ENCODE peak calls at places on chromosome X, in five cellular contexts. One of them, this sample, is unnamed.

GRCh38 chrX:71621644-71622346 is 3.5 kb upstream of the CXCR3 start:
- DNase-seq in GM12865: no peak
- DNase-seq in NB4: no peak
- DNase-seq in epithelial cell of esophagus: no peak
- DNase-seq in heart left ventricle: no peak
- DNase-seq in this sample: no peak

GRCh38 chrX:2595258-2595657 is 94.5 kb upstream of the DHRSX start:
- DNase-seq in heart left ventricle: no peak
- DNase-seq in NB4: no peak
- DNase-seq in epithelial cell of esophagus: peak
- DNase-seq in GM12865: no peak
- DNase-seq in this sample: no peak

GRCh38 chrX:45070116-45071007 is 130.3 kb downstream of the DIPK2B start:
- DNase-seq in epithelial cell of esophagus: peak
- DNase-seq in heart left ventricle: no peak
- DNase-seq in NB4: peak
- DNase-seq in GM12865: peak
- DNase-seq in this sample: no peak

GRCh38 chrX:45769919-45770582 is 569.4 kb upstream of the DIPK2B start:
- DNase-seq in GM12865: peak
- DNase-seq in epithelial cell of esophagus: peak
- DNase-seq in heart left ventricle: peak
- DNase-seq in NB4: peak
- DNase-seq in this sample: no peak

GRCh38 chrX:112147206-112147605 is 64.6 kb upstream of the TRPC5 start:
- DNase-seq in NB4: peak
- DNase-seq in GM12865: peak
- DNase-seq in heart left ventricle: no peak
- DNase-seq in epithelial cell of esophagus: peak
- DNase-seq in this sample: peak

GRCh38 chrX:35711281-35711680 is 86.9 kb upstream of the MAGEB16 start:
- DNase-seq in NB4: no peak
- DNase-seq in GM12865: no peak
- DNase-seq in heart left ventricle: no peak
- DNase-seq in epithelial cell of esophagus: no peak
- DNase-seq in this sample: no peak

GRCh38 chrX:45267007-45267406 is 66.3 kb upstream of the DIPK2B start:
- DNase-seq in heart left ventricle: no peak
- DNase-seq in NB4: no peak
- DNase-seq in epithelial cell of esophagus: no peak
- DNase-seq in GM12865: no peak
- DNase-seq in this sample: no peak

GRCh38 chrX:44245730-44246129 is 97.7 kb downstream of the EFHC2 start:
- DNase-seq in NB4: no peak
- DNase-seq in heart left ventricle: no peak
- DNase-seq in epithelial cell of esophagus: no peak
- DNase-seq in GM12865: no peak
- DNase-seq in this sample: no peak

GRCh38 chrX:43898406-43898805 is 16.2 kb upstream of the MAOB start:
- DNase-seq in GM12865: no peak
- DNase-seq in NB4: no peak
- DNase-seq in heart left ventricle: no peak
- DNase-seq in epithelial cell of esophagus: no peak
- DNase-seq in this sample: no peak

GRCh38 chrX:17077349-17077748 is 130.9 kb downstream of the REPS2 start:
- DNase-seq in NB4: no peak
- DNase-seq in GM12865: no peak
- DNase-seq in heart left ventricle: no peak
- DNase-seq in epithelial cell of esophagus: no peak
- DNase-seq in this sample: no peak

DNA sequence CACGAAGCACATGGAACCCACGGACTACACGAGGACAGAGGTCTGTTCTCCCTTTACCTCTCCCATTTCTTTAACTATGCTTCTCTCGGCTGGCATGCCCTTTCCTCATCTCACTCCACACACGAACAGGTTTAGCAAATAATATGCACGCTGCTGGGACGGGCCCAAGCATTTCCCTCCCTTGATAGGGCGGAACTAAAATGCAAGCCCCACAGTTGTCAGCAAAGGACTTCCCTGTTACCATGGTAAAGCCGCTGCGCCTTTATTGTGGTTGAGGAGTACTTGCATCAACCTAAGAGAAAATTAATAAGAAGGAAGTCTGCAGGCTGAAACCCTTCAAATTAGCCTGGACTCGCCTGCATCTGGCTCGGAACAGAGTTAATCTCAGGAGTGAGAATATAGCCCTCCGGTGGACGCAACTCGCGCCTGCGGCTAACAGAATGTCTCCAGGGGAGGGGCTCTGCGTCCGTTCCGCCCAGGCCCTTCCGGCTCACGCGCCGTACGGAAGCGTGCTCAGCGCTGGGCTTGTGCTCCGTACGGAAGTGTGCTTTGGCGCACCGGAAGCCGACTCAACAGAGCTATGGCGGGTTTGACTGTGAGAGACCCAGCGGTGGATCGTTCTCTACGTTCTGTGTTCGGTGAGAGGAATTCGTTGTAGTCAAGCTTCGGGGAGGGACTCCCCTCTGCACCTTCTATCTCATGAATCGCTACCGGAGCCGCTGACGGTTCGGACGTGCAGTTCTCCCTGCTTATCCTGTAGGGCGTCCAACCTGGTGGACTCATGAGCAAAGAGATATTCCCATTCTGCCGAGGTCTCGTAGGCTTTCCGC is at the start of gene CSTF2:
- DNase-seq in NB4: peak
- DNase-seq in epithelial cell of esophagus: peak
- DNase-seq in heart left ventricle: peak
- DNase-seq in GM12865: peak
- DNase-seq in this sample: peak
- TF ChIP-seq CTCF in NB4: no peak
- TF ChIP-seq CTCF in epithelial cell of esophagus: no peak
- TF ChIP-seq CTCF in heart left ventricle: no peak
- TF ChIP-seq CTCF in GM12865: no peak
- TF ChIP-seq CTCF in this sample: no peak

GRCh38 chrX:53678667-53679066 is 7.9 kb downstream of the HUWE1 start:
- DNase-seq in NB4: peak
- DNase-seq in epithelial cell of esophagus: peak
- DNase-seq in heart left ventricle: no peak
- DNase-seq in GM12865: peak
- DNase-seq in this sample: no peak
- TF ChIP-seq CTCF in NB4: peak
- TF ChIP-seq CTCF in epithelial cell of esophagus: peak
- TF ChIP-seq CTCF in heart left ventricle: no peak
- TF ChIP-seq CTCF in GM12865: peak
- TF ChIP-seq CTCF in this sample: no peak

GRCh38 chrX:56563231-56564116 is at the start of gene UBQLN2:
- DNase-seq in heart left ventricle: peak
- DNase-seq in epithelial cell of esophagus: peak
- DNase-seq in GM12865: peak
- DNase-seq in NB4: peak
- DNase-seq in this sample: peak
- TF ChIP-seq CTCF in heart left ventricle: no peak
- TF ChIP-seq CTCF in epithelial cell of esophagus: peak
- TF ChIP-seq CTCF in GM12865: no peak
- TF ChIP-seq CTCF in NB4: no peak
- TF ChIP-seq CTCF in this sample: no peak

GRCh38 chrX:82081027-82081426 is 879.1 kb downstream of the SH3BGRL start:
- DNase-seq in epithelial cell of esophagus: no peak
- DNase-seq in GM12865: no peak
- DNase-seq in NB4: peak
- DNase-seq in heart left ventricle: no peak
- DNase-seq in this sample: no peak
- TF ChIP-seq CTCF in epithelial cell of esophagus: no peak
- TF ChIP-seq CTCF in GM12865: no peak
- TF ChIP-seq CTCF in NB4: no peak
- TF ChIP-seq CTCF in heart left ventricle: no peak
- TF ChIP-seq CTCF in this sample: peak

DNA sequence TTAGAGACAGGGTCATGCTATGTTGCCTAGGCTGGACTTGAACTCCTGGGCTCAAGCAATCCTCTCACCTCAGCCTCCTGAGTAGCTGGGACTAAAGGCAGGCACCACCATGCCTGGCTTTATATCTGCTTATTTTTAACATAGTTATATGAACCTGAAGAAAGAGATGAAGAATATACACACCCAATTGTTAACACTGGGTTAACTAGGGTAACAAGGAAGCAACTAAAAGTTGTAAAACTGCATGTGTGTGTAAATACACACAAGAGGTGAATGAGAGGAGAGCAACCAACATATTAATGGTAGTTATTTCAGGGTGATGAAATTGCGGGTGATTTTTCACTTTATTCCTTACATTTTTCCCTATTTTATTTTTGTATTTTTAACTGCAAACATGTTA is 88.8 kb upstream of the KLHL13 start:
- DNase-seq in epithelial cell of esophagus: no peak
- DNase-seq in NB4: no peak
- DNase-seq in heart left ventricle: no peak
- DNase-seq in GM12865: no peak
- DNase-seq in this sample: no peak
- TF ChIP-seq CTCF in epithelial cell of esophagus: no peak
- TF ChIP-seq CTCF in NB4: no peak
- TF ChIP-seq CTCF in heart left ventricle: no peak
- TF ChIP-seq CTCF in GM12865: no peak
- TF ChIP-seq CTCF in this sample: no peak

DNA sequence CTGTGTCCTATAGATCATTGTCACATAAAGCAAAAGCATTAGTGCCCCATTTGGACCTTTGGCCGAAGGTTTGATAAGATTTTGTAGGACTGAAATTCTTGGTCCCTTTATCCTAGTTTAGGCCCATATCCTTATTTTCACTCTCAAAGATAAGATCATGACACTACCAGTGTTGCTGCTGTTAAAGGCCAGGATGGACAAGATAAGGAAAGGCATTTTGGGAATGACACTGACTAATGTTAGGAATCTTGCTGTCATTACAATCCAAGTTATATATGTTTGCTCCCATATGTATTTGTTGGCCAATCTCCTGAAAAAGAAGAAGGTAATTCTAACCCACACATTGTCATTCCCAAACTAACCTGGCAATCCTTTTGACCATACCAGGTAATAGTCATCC is 101.3 kb upstream of the VAMP7 start:
- DNase-seq in NB4: no peak
- DNase-seq in epithelial cell of esophagus: no peak
- DNase-seq in GM12865: no peak
- DNase-seq in heart left ventricle: no peak
- DNase-seq in this sample: no peak
- TF ChIP-seq CTCF in NB4: no peak
- TF ChIP-seq CTCF in epithelial cell of esophagus: no peak
- TF ChIP-seq CTCF in GM12865: no peak
- TF ChIP-seq CTCF in heart left ventricle: no peak
- TF ChIP-seq CTCF in this sample: no peak

DNA sequence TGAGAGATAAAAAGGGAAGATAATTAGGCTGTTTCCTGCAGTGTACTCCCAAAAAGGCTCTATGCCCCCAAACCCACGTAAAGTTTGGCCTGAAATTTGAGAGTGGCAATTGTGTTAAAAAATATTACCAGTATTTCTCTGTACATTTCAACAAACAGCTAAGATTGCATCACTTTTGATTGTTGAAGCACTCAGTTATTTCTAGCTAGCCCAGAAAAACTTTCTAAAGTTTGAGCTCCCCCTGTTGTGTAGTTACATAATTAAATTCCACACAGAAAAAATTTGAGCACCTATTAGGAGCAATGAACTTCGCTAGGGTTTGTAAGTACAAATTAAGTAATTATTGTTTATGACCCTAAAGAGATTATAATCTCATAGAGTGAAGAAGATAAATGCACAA is 109.4 kb downstream of the DLG3 start:
- DNase-seq in NB4: peak
- DNase-seq in heart left ventricle: no peak
- DNase-seq in GM12865: peak
- DNase-seq in epithelial cell of esophagus: peak
- DNase-seq in this sample: no peak
- TF ChIP-seq CTCF in NB4: no peak
- TF ChIP-seq CTCF in heart left ventricle: peak
- TF ChIP-seq CTCF in GM12865: no peak
- TF ChIP-seq CTCF in epithelial cell of esophagus: no peak
- TF ChIP-seq CTCF in this sample: no peak

DNA sequence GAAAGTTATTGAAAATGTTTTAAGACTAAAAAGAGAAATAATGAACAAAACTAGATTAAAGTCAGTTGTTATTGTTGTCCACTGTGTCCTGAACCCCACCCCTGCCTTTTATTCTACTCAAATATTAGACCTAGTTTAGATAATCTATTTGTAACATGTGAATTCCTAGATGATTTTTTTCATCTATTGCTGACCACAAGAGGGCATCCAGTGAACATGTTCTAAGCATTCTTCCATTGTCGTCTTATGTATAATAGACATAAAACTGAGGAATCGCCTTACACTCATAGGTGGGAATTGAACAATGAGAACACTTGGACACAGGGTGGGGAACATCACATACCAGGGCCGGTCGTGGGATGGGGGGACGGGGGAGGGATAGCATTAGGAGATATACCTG is 36.4 kb upstream of the HPRT1 start:
- DNase-seq in heart left ventricle: no peak
- DNase-seq in epithelial cell of esophagus: peak
- DNase-seq in NB4: peak
- DNase-seq in GM12865: peak
- DNase-seq in this sample: no peak
- TF ChIP-seq CTCF in heart left ventricle: peak
- TF ChIP-seq CTCF in epithelial cell of esophagus: peak
- TF ChIP-seq CTCF in NB4: peak
- TF ChIP-seq CTCF in GM12865: no peak
- TF ChIP-seq CTCF in this sample: no peak

This sample was measured in glutamatergic neuron.